ENCODE peak calls at places on chromosomes 6 and 20, in seven cellular contexts. C is stimulated activated CD8-positive, alpha-beta memory T cell treated with anti-CD3 and anti-CD28 coated beads, Interleukin-4, amount 100 ng/mL, for 48 hours; B is stimulated activated CD4-positive, alpha-beta T cell treated with anti-CD3 and anti-CD28 coated beads, Interleukin-1b, Interleukin-23, amount 100 ng/mL, for 48 hours; H is NCI-H1048; G is activated T-cell treated with anti-CD3 and anti-CD28 coated beads for 24 hours; S is non-pigmented ciliary epithelial cell; N is T-helper 2 cell. I is an unnamed sample.
A peak's percentile ranks its signal among the peaks of the same experiment; 100 is the strongest.

GRCh38 chr20:43191946-43192847 is 2.5 kb upstream of the PTPRT start:
- DNase-seq in C (peak; percentile 41), S (no peak), H (peak; percentile 3), G (no peak), B (peak; percentile 4), N (no peak), I (no peak)

GRCh38 chr20:47095690-47096089 is 201.0 kb downstream of the EYA2 start:
- DNase-seq in C (no peak), S (no peak), G (no peak), H (no peak), B (no peak), N (no peak), I (no peak)

GRCh38 chr6:1381397-1382330 is 7.7 kb upstream of the FOXF2 start:
- DNase-seq in N (peak; percentile 37), H (no peak), G (peak; percentile 55), C (peak; percentile 83), S (no peak), B (peak; percentile 53), I (no peak)

GRCh38 chr20:37308098-37309050 is 18.9 kb downstream of the MANBAL start:
- DNase-seq in G (peak; percentile 4), C (peak; percentile 35), N (no peak), H (no peak), S (no peak), B (peak; percentile 30), I (no peak)

GRCh38 chr20:33837096-33837830 is 26.1 kb downstream of the CHMP4B start:
- DNase-seq in B (no peak), N (no peak), H (no peak), C (no peak), G (no peak), S (no peak), I (no peak)

GRCh38 chr6:129795261-129795660 is 65.9 kb downstream of the TMEM244 start:
- DNase-seq in C (no peak), N (no peak), B (no peak), H (no peak), S (no peak), G (no peak), I (no peak)

GRCh38 chr6:107207251-107207890 is 92.1 kb upstream of the BEND3 start:
- DNase-seq in C (no peak), G (no peak), H (no peak), N (no peak), S (no peak), B (no peak), I (no peak)

GRCh38 chr20:3276400-3277015 is 37.5 kb upstream of the SLC4A11 start:
- DNase-seq in N (no peak), H (no peak), S (no peak), C (no peak), G (no peak), B (no peak), I (no peak)

GRCh38 chr6:39853604-39854003 is 61.4 kb downstream of the DAAM2 start:
- DNase-seq in H (no peak), B (no peak), C (no peak), N (no peak), S (no peak), G (no peak), I (no peak)

GRCh38 chr6:16637635-16638034 is 123.6 kb downstream of the ATXN1 start:
- DNase-seq in C (no peak), B (no peak), G (no peak), S (no peak), N (no peak), H (no peak), I (no peak)

I was measured in esophagus squamous epithelium.